ENCODE peak calls at places on chromosome 5, in eight cellular contexts. H is heart left ventricle; S is cardiac muscle cell; N is endodermal cell; B is psoas muscle; D is H1; R is CD8-positive, alpha-beta T cell; M is RWPE2. J is an unnamed sample. For H3K36me3, the result is how much of the 10 kb centered on the place peaks cover.

GRCh38 chr5:129771058-129771838 is 23.4 kb downstream of the MINAR2 start:
- DNase-seq in N (peak), D (peak), R (peak), B (no peak), H (peak), S (peak), M (no peak), J (peak)

GRCh38 chr5:161155451-161155850 is 303.4 kb upstream of the ATP10B start:
- DNase-seq in M (no peak), D (no peak), N (no peak), R (no peak), S (no peak), H (no peak), B (no peak), J (no peak)

GRCh38 chr5:173629628-173630027 is 13.2 kb upstream of the BOD1 start:
- DNase-seq in N (peak), S (no peak), H (no peak), R (no peak), B (no peak), D (peak), M (no peak), J (no peak)

GRCh38 chr5:141604318-141604717 is 14.5 kb downstream of the DIAPH1 start:
- DNase-seq in S (no peak), B (peak), D (no peak), N (no peak), M (peak), R (peak), H (peak), J (peak)

GRCh38 chr5:132103380-132103951 is 29.9 kb downstream of the CSF2 start:
- DNase-seq in N (no peak), M (peak), B (peak), D (no peak), S (peak), R (peak), H (peak), J (peak)

GRCh38 chr5:7244208-7244607 is 151.7 kb upstream of the ADCY2 start:
- DNase-seq in D (no peak), M (no peak), H (no peak), S (no peak), R (no peak), B (no peak), N (no peak), J (no peak)

GRCh38 chr5:122447941-122448340 is 135.9 kb downstream of the SNCAIP start:
- DNase-seq in M (no peak), B (no peak), D (no peak), S (no peak), R (no peak), H (no peak), N (no peak), J (no peak)

GRCh38 chr5:59357421-59357977 is 536.0 kb downstream of the PDE4D start:
- DNase-seq in H (peak), D (no peak), M (no peak), B (no peak), S (peak), R (no peak), N (peak), J (no peak)

GRCh38 chr5:164377746-164378145 is 872.3 kb downstream of the MAT2B start:
- DNase-seq in M (no peak), R (no peak), S (no peak), N (no peak), D (no peak), H (no peak), B (no peak), J (no peak)

GRCh38 chr5:133370281-133370890 is 242.0 kb downstream of the FSTL4 start:
- DNase-seq in D (no peak), S (no peak), H (no peak), M (peak), N (peak), R (no peak), B (no peak), J (no peak)

GRCh38 chr5:37667846-37668245 is 172.0 kb downstream of the GDNF start:
- DNase-seq in S (no peak), M (no peak), R (no peak), H (no peak), N (no peak), D (no peak), B (no peak), J (no peak)

GRCh38 chr5:174424219-174425053 is 299.9 kb upstream of the MSX2 start:
- DNase-seq in S (peak), M (no peak), D (no peak), R (no peak), N (no peak), H (no peak), B (no peak), J (no peak)

GRCh38 chr5:40904994-40905306 is 4.3 kb upstream of the C7 start:
- DNase-seq in B (no peak), H (no peak), N (no peak), R (no peak), D (no peak), M (no peak), S (no peak), J (no peak)

GRCh38 chr5:67003373-67003905 is 193.2 kb downstream of the CD180 start:
- DNase-seq in S (no peak), H (no peak), B (no peak), R (no peak), D (no peak), M (no peak), N (no peak), J (no peak)

GRCh38 chr5:116013207-116013777 is 19.0 kb upstream of the ARL14EPL start:
- DNase-seq in M (no peak), R (no peak), B (no peak), D (no peak), S (no peak), H (no peak), N (no peak), J (no peak)

GRCh38 chr5:135149229-135149955 is 115.4 kb upstream of the PITX1 start:
- DNase-seq in D (no peak), B (no peak), H (no peak), N (no peak), M (no peak), S (no peak), R (no peak), J (peak)

GRCh38 chr5:178732281-178732680 is 1.8 kb upstream of the ZNF354A start:
- DNase-seq in B (no peak), M (no peak), S (no peak), D (no peak), H (no peak), R (no peak), N (no peak), J (no peak)

GRCh38 chr5:154900071-154900470 is 37.9 kb downstream of the GEMIN5 start:
- DNase-seq in R (no peak), M (no peak), N (no peak), B (no peak), H (no peak), D (no peak), S (no peak), J (no peak)

GRCh38 chr5:157926171-157926671 is 67.3 kb upstream of the CLINT1 start:
- DNase-seq in D (no peak), N (peak), B (no peak), S (no peak), R (no peak), M (no peak), H (no peak), J (no peak)

GRCh38 chr5:111254613-111255012 is 30.4 kb downstream of the CAMK4 start:
- DNase-seq in D (no peak), S (no peak), R (peak), B (no peak), N (no peak), H (no peak), M (no peak), J (no peak)

GRCh38 chr5:95838001-95838520 is 15.5 kb upstream of the GLRX start:
- DNase-seq in M (no peak), H (peak), B (peak), N (peak), D (no peak), S (no peak), R (no peak), J (no peak)

GRCh38 chr5:73256462-73257260 is 83.7 kb downstream of the TMEM174 start:
- DNase-seq in N (no peak), H (no peak), S (no peak), D (no peak), B (no peak), R (no peak), M (no peak), J (no peak)

GRCh38 chr5:60811105-60811504 is 33.0 kb downstream of the ELOVL7 start:
- DNase-seq in S (no peak), N (no peak), B (no peak), R (no peak), M (no peak), H (no peak), D (no peak), J (no peak)

GRCh38 chr5:151155777-151156731 is 1.5 kb downstream of the ANXA6 start:
- DNase-seq in D (no peak), H (peak), B (no peak), R (no peak), M (no peak), N (peak), S (peak), J (no peak)

GRCh38 chr5:149434162-149435014 is 55.3 kb upstream of the IL17B start:
- DNase-seq in N (peak), S (peak), H (peak), D (peak), B (no peak), R (peak), M (no peak), J (peak)

GRCh38 chr5:36402512-36402906 is 100.8 kb upstream of the RANBP3L start:
- DNase-seq in M (no peak), N (no peak), S (no peak), B (no peak), H (no peak), R (no peak), D (no peak), J (no peak)

GRCh38 chr5:95191330-95191729 is 93.6 kb downstream of the MCTP1 start:
- DNase-seq in D (no peak), B (no peak), M (no peak), H (no peak), S (no peak), R (no peak), N (no peak), J (no peak)

GRCh38 chr5:172002840-172003512 is 3.5 kb downstream of the FBXW11 start:
- DNase-seq in R (no peak), B (no peak), S (no peak), H (no peak), N (no peak), M (no peak), D (no peak), J (no peak)
- H3K4me3 ChIP-seq in R (no peak), B (peak), S (peak), H (peak), N (peak), M (no peak), D (no peak), J (no peak)

GRCh38 chr5:79008362-79008761 is 23.3 kb upstream of the ARSB start:
- DNase-seq in H (no peak), D (no peak), R (no peak), M (no peak), S (no peak), N (peak), B (no peak), J (no peak)
- H3K36me3 ChIP-seq in H (under half), D (under half), R (under half), M (under half), S (under half), N (under half), B (under half), J (under half)

DNA sequence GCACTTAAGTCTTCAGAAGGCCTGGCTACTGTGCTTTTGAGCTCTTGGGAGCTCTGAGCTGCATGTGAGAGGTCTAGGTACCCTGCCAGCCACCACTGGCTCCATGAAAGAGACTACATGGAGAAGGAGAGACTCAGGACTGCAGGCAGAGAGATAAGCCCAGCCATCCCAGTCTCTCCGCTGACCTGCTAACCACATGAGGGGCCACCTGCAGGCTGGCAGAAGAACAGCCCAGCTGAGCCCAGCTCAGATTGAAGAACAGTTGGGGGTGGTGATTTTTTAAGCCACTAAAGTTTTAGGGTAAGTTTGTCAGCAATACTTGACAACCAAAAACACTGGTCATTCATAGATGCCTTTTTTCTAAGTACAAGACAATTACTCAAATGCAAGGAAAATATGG is 205.0 kb upstream of the PRDM9 start:
- DNase-seq in H (no peak), N (no peak), M (no peak), B (no peak), D (peak), R (no peak), S (no peak), J (no peak)
- TF ChIP-seq CTCF in H (no peak), N (peak), M (no peak), B (no peak), D (peak), R (no peak), S (no peak), J (no peak)

GRCh38 chr5:139461698-139462097 is 845 bp downstream of the ECSCR start:
- DNase-seq in N (peak), B (no peak), M (no peak), S (no peak), R (no peak), H (no peak), D (no peak), J (no peak)
- H3K4me3 ChIP-seq in N (no peak), B (peak), M (no peak), S (no peak), R (no peak), H (peak), D (no peak), J (peak)

GRCh38 chr5:77449981-77450380 is 42.1 kb downstream of the WDR41 start:
- DNase-seq in S (no peak), B (no peak), N (no peak), M (no peak), H (no peak), R (no peak), D (no peak), J (no peak)
- H3K36me3 ChIP-seq in S (under half), B (under half), N (half or more), M (half or more), H (half or more), R (under half), D (under half), J (under half)

J was measured in tibial artery.